ENCODE peak calls at places on chromosomes 4 and X, in nine cellular contexts. U is uterus; I is activated naive CD4-positive, alpha-beta T cell; V is HFFc6; Q is mesendoderm; D is neural crest cell; M is NCI-H82; K is stimulated activated naive B cell treated with anti-CD40 and anti-IgM and Interleukin-4, amounts not matched to agents 10 μg/mL and 1 μg/mL and 100 μg/mL, for 72 hours; H is hepatocyte. R is an unnamed sample.

GRCh38 chr4:153249199-153250154 is 45.2 kb downstream of the TRIM2 start:
- DNase-seq in U (peak), I (peak), V (peak), Q (peak), D (peak), M (peak), K (peak), H (peak), R (peak)

GRCh38 chr4:122701061-122701460 is 31.4 kb upstream of the BBS12 start:
- DNase-seq in U (no peak), I (no peak), V (no peak), Q (no peak), D (no peak), M (no peak), K (no peak), H (no peak), R (no peak)

GRCh38 chrX:78199851-78200250 is 60.4 kb upstream of the TAF9B start:
- DNase-seq in U (no peak), I (no peak), V (no peak), Q (peak), D (no peak), M (peak), K (no peak), H (peak), R (peak)

GRCh38 chr4:184383497-184384055 is 90.8 kb downstream of the IRF2 start:
- DNase-seq in U (peak), I (no peak), V (peak), Q (no peak), D (no peak), M (no peak), K (no peak), H (peak), R (peak)

GRCh38 chrX:132490086-132490419 is 1.2 kb upstream of the MBNL3 start:
- DNase-seq in U (no peak), I (no peak), V (no peak), Q (peak), D (no peak), M (no peak), K (no peak), H (no peak), R (no peak)

GRCh38 chr4:185112104-185112503 is 31.0 kb upstream of the SLC25A4 start:
- DNase-seq in U (peak), I (no peak), V (peak), Q (peak), D (no peak), M (no peak), K (no peak), H (peak), R (no peak)

GRCh38 chr4:168139336-168139735 is 47.0 kb downstream of the ANXA10 start:
- DNase-seq in U (no peak), I (no peak), V (peak), Q (no peak), D (no peak), M (no peak), K (no peak), H (no peak), R (no peak)

GRCh38 chrX:30504309-30504708 is 73.3 kb downstream of the TASL start:
- DNase-seq in U (no peak), I (no peak), V (peak), Q (peak), D (no peak), M (peak), K (no peak), H (peak), R (peak)

GRCh38 chrX:10892605-10893225 is 218.4 kb upstream of the HCCS start:
- DNase-seq in U (no peak), I (no peak), V (peak), Q (no peak), D (no peak), M (no peak), K (no peak), H (no peak), R (no peak)

GRCh38 chr4:151887151-151887815 is 126.5 kb upstream of the GATB start:
- DNase-seq in U (no peak), I (no peak), V (peak), Q (no peak), D (no peak), M (no peak), K (peak), H (no peak), R (no peak)

GRCh38 chr4:105060628-105061027 is 86.0 kb upstream of the TET2 start:
- DNase-seq in U (no peak), I (no peak), V (no peak), Q (peak), D (no peak), M (no peak), K (peak), H (no peak), R (peak)

GRCh38 chrX:45803383-45803921 is 602.8 kb upstream of the DIPK2B start:
- DNase-seq in U (no peak), I (no peak), V (peak), Q (no peak), D (no peak), M (no peak), K (no peak), H (no peak), R (no peak)